ENCODE peak calls at places on chromosomes 5 and 9, in ten cellular contexts. M is kidney epithelial cell, E is GM23338, Q is GM12865, G is cardiac fibroblast, H is upper lobe of right lung, X is astrocyte of the spinal cord, P is mucosa of descending colon, D is lung, K is HepG2. R is an unnamed sample.

GRCh38 chr9:89445135-89445797 is 52.6 kb downstream of the SEMA4D start:
- DNase-seq in G (no peak), X (no peak), D (no peak), E (no peak), M (no peak), Q (no peak), P (no peak), K (no peak), H (no peak), R (no peak)

GRCh38 chr5:137250421-137250820 is 248.7 kb downstream of the SPOCK1 start:
- DNase-seq in E (no peak), X (no peak), G (no peak), K (no peak), D (no peak), P (no peak), Q (no peak), H (no peak), M (no peak), R (no peak)

GRCh38 chr5:153937661-153938060 is 101.0 kb downstream of the FAM114A2 start:
- DNase-seq in M (no peak), E (no peak), H (no peak), Q (no peak), K (no peak), X (no peak), P (no peak), D (no peak), G (no peak), R (no peak)

GRCh38 chr9:136703231-136703870 is 9.0 kb upstream of the DIPK1B start:
- DNase-seq in Q (no peak), D (no peak), M (no peak), P (no peak), E (no peak), G (no peak), X (no peak), H (no peak), K (no peak), R (no peak)

GRCh38 chr5:72018158-72018803 is 89.0 kb upstream of the MAP1B start:
- DNase-seq in X (peak; percentile 50), P (peak; percentile 73), H (no peak), G (peak; percentile 79), M (no peak), D (no peak), Q (peak; percentile 78), K (peak; percentile 39), E (peak; percentile 83), R (no peak)

GRCh38 chr5:141757402-141757801 is 75.4 kb upstream of the ARAP3 start:
- DNase-seq in K (no peak), H (no peak), D (no peak), Q (no peak), E (peak; percentile 78), P (peak; percentile 53), X (no peak), G (peak; percentile 61), M (no peak), R (no peak)

GRCh38 chr5:179549973-179550510 is 312 bp upstream of the RUFY1 start:
- DNase-seq in G (no peak), X (peak; percentile 63), M (no peak), K (peak; percentile 44), Q (peak; percentile 67), E (no peak), H (no peak), P (no peak), D (no peak), R (no peak)

GRCh38 chr5:172637122-172637580 is 3.9 kb upstream of the NEURL1B start:
- DNase-seq in Q (no peak), M (no peak), G (no peak), P (peak; percentile 92), D (no peak), H (no peak), K (no peak), E (no peak), X (no peak), R (no peak)

DNA sequence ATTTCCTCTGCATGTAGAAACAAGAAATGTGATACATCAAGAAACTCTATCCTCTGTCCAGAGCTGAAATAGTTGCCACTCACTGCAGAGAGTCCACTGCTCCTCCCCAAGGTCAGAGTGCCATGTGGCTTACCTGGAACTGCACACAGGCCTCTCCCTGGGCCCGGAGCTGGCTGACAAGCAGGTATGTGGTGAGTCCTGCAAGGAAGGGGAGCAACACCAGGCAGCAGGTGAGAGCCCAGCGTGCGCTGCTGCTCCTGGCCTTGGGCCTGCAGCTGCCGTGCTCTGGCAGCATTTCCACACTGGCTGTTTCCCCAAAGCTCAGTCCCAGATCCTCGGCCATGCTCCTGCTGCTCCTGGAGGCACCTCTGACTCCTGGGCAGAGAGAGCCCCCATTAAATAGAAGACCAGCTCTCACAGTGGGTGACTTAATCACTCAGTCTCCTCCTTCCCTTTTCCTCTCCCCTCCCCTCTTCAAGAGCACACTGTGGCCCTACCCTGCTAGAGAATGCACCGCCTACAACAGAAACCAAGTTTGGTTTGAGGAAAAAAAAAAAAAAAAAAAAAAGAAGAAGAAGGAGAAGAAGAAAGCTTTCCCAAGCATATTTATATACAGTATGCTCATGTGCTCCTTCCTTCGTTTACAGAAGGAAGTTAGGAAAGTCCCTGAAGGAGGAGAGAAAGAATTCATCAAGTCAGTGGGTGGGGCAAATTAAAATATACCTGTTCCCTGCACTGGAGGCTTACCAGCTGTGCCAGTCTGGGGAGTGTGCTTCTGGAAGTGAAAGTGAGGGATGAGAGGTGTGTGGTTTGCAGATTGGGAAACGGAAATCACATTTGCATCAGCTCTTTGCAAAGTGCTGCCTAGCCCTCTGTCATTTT is at the start of gene TNFSF15:
- DNase-seq in Q (peak; percentile 65), X (no peak), E (peak; percentile 50), P (peak; percentile 72), H (peak; percentile 83), K (peak; percentile 49), G (no peak), D (peak; percentile 59), M (no peak), R (no peak)
- H3K4me3 ChIP-seq in Q (no peak within 1 kb of the TSS), X (no peak within 1 kb of the TSS), E (no peak within 1 kb of the TSS), P (no peak within 1 kb of the TSS), H (peak within 1 kb of the TSS; percentile 36), K (no peak within 1 kb of the TSS), G (no peak within 1 kb of the TSS), D (no peak within 1 kb of the TSS), M (no peak within 1 kb of the TSS), R (no peak within 1 kb of the TSS)

DNA sequence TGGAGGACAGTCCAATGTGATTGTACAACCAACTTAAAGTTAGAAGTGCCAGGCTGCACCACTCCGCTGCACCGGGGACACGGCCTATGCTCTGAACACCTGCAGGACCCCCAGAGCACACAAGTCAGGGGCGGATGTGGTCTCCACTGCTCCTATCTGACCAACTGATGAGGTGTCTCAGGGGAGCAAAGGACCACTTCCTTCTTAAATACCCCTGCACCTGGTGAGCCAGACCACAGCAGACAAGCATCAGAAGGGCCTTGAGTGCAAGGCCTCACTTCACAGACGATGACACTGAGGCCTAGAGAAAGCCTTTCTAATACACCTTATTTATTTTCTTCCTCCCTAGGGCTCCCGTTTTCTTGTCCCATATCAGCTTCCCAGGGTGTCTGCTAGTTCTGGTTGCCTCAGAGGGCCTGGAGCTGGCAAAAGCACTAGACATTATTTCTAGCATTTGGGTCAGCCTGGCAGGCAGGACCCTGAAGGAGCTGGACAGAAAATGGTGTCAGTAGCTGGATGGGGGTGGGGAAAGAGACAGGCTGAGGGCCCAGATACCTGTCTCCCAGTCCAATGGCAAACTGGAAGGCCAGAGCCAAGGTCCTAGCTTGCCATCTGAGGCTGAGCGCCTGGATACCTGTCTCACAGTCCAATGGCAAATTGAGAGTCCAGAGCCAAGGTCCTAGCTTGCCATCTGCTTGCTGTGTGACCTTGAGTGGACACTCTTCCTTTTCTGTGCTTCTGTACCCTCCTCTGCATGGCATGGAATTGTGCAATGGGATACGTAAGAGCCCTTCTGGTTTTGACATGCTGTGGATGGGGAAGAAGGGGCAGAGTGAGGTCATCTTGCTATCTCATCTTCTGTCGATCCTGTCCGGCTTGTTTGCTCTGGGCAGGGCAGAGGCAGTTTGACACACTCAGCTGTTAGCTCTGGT is 9.0 kb downstream of the CCDC69 start:
- DNase-seq in D (peak; percentile 55), H (no peak), X (no peak), P (no peak), Q (peak; percentile 97), K (peak; percentile 25), E (no peak), G (no peak), M (no peak), R (no peak)
- H3K4me3 ChIP-seq in D (no peak overlapping the region), H (no peak overlapping the region), X (no peak overlapping the region), P (no peak overlapping the region), Q (peak overlapping the region; percentile 85), K (no peak overlapping the region), E (no peak overlapping the region), G (no peak overlapping the region), M (no peak overlapping the region), R (no peak overlapping the region)

DNA sequence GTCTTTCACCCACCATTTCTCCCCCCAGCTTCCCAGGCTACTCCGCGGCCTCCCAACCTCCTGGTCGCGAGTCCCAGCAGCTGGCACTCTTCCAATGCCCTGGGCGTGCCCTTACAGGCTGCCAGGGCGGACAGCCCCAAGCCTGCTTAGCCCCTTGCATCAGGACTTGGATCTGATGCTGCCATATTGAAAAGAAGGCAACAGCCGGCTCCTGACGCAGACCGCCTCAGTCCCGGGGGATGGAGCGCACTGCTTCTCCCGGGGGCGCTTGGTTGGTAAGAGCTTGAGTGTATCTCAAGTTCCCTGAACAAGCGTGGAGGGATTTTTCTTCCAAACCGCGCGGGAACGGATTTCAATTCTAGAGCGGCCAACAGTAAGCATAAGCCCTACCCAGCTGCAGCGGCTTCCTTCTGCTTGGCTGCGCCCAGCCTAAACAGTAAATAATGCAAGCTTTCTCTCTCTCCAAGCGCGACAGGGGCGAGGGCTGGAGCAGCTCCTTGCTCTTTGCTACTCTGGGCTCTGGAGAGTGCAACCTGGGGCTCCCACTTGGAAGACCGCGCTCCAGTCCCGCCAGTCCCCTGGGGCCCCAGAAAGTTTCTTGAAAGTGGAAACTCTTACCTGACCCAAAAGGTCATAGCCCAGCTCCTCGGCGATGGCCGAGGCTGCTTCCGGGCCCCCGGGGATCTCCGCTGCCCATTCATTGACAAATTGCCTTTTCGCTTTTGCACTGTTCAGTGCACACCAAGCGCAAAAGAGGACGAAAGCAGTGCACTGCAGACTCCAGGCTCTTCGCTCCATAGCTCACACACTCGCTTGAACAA is 593 bp downstream of the PCSK1 start:
- DNase-seq in K (no peak), X (peak; percentile 61), Q (peak; percentile 16), P (no peak), E (peak; percentile 80), H (no peak), G (no peak), D (no peak), M (no peak), R (no peak)
- H3K4me3 ChIP-seq in K (no peak overlapping the region), X (peak overlapping the region; percentile 15), Q (peak overlapping the region; percentile 23), P (no peak overlapping the region), E (peak overlapping the region; percentile 89), H (no peak overlapping the region), G (no peak overlapping the region), D (no peak overlapping the region), M (no peak overlapping the region), R (no peak overlapping the region)

DNA sequence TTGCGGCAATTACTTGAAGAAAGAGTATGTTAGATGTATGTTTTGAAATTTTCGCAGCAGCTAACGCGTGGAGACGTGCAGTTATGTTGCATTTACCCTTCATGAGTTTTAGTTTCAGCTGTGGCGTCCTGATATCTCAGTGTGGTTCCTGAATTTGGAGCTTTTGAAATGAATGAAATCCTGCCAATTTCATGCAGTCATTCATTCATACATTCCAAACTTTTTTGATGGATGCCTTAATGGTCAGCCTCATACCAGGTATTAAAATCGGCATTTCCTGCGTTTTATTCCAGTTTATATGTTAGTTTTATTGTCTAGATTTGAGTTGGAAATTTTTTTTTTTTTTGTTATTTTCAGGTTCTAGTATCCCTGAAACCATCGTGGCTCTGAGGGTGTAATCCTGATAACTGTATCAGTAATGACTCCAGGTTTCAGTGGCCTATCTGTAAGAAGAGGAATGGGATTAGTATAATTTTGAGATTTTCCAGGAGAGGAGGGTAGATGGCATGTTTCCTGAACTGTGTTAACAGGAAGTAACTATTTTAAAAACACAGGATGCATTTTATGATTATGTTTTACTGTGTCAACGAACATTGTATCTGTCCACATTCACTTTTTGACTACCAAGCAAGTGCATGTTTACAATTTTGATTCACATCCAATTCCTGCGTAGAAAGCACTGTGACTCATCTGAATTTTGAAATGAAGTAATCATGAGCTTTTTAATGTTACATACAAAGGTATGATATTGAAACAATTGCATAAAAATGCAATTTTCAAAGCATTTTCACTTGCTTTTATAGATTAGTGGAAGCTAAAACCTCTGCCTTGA is 1.0 kb downstream of the FOCAD start:
- DNase-seq in Q (peak; percentile 13), E (no peak), P (no peak), X (peak; percentile 75), D (no peak), G (peak; percentile 87), K (no peak), M (no peak), H (no peak), R (peak; percentile 36)
- H3K4me3 ChIP-seq in Q (peak overlapping the region; percentile 87), E (peak overlapping the region; percentile 78), P (peak overlapping the region; percentile 81), X (peak overlapping the region; percentile 69), D (peak overlapping the region; percentile 90), G (peak overlapping the region; percentile 83), K (peak overlapping the region; percentile 89), M (peak overlapping the region; percentile 84), H (peak overlapping the region; percentile 94), R (peak overlapping the region; percentile 80)